ENCODE peak calls at places on chromosome X, in eight cellular contexts. One of them, this sample, is unnamed. For H3K9me3, the result is how much of the 10 kb centered on the place peaks cover.

GRCh38 chrX:46168254-46168653 is 377.0 kb downstream of the ZNF674 start:
- DNase-seq in H9: no peak
- DNase-seq in transverse colon: no peak
- DNase-seq in kidney: no peak
- DNase-seq in K562: no peak
- DNase-seq in keratinocyte: no peak
- DNase-seq in heart right ventricle: no peak
- DNase-seq in sigmoid colon: no peak
- DNase-seq in this sample: no peak

GRCh38 chrX:140815868-140816267 is 106.3 kb downstream of the LINC00632 start:
- DNase-seq in K562: no peak
- DNase-seq in kidney: no peak
- DNase-seq in heart right ventricle: no peak
- DNase-seq in transverse colon: no peak
- DNase-seq in sigmoid colon: no peak
- DNase-seq in keratinocyte: peak
- DNase-seq in H9: no peak
- DNase-seq in this sample: no peak

GRCh38 chrX:24020280-24020876 is 6.6 kb downstream of the KLHL15 start:
- DNase-seq in keratinocyte: no peak
- DNase-seq in sigmoid colon: no peak
- DNase-seq in kidney: no peak
- DNase-seq in heart right ventricle: no peak
- DNase-seq in transverse colon: no peak
- DNase-seq in K562: no peak
- DNase-seq in H9: no peak
- DNase-seq in this sample: no peak

GRCh38 chrX:3184176-3184930 is 143.1 kb downstream of the ARSF start:
- DNase-seq in kidney: no peak
- DNase-seq in keratinocyte: no peak
- DNase-seq in heart right ventricle: no peak
- DNase-seq in H9: no peak
- DNase-seq in transverse colon: no peak
- DNase-seq in sigmoid colon: peak
- DNase-seq in K562: no peak
- DNase-seq in this sample: peak

GRCh38 chrX:154411981-154412340 is 622 bp downstream of the TAFAZZIN start:
- DNase-seq in H9: peak
- DNase-seq in kidney: peak
- DNase-seq in transverse colon: peak
- DNase-seq in keratinocyte: no peak
- DNase-seq in heart right ventricle: peak
- DNase-seq in sigmoid colon: peak
- DNase-seq in K562: peak
- DNase-seq in this sample: no peak

GRCh38 chrX:40383969-40384368 is 196.8 kb upstream of the ATP6AP2 start:
- DNase-seq in transverse colon: no peak
- DNase-seq in K562: no peak
- DNase-seq in heart right ventricle: no peak
- DNase-seq in keratinocyte: no peak
- DNase-seq in kidney: no peak
- DNase-seq in sigmoid colon: no peak
- DNase-seq in H9: no peak
- DNase-seq in this sample: no peak

GRCh38 chrX:142156567-142156966 is 48.5 kb downstream of the MAGEC2 start:
- DNase-seq in heart right ventricle: no peak
- DNase-seq in H9: peak
- DNase-seq in K562: no peak
- DNase-seq in transverse colon: no peak
- DNase-seq in sigmoid colon: no peak
- DNase-seq in kidney: no peak
- DNase-seq in keratinocyte: no peak
- DNase-seq in this sample: no peak

GRCh38 chrX:130789793-130790192 is 113.2 kb downstream of the ENOX2 start:
- DNase-seq in sigmoid colon: no peak
- DNase-seq in kidney: no peak
- DNase-seq in transverse colon: no peak
- DNase-seq in heart right ventricle: no peak
- DNase-seq in keratinocyte: no peak
- DNase-seq in K562: no peak
- DNase-seq in H9: no peak
- DNase-seq in this sample: no peak

GRCh38 chrX:151675121-151675746 is 20.0 kb upstream of the PRRG3 start:
- DNase-seq in kidney: no peak
- DNase-seq in heart right ventricle: no peak
- DNase-seq in K562: no peak
- DNase-seq in H9: no peak
- DNase-seq in transverse colon: no peak
- DNase-seq in keratinocyte: no peak
- DNase-seq in sigmoid colon: no peak
- DNase-seq in this sample: no peak

GRCh38 chrX:109747681-109748080 is 14.6 kb upstream of the ACSL4 start:
- DNase-seq in K562: no peak
- DNase-seq in H9: no peak
- DNase-seq in sigmoid colon: no peak
- DNase-seq in keratinocyte: no peak
- DNase-seq in heart right ventricle: no peak
- DNase-seq in transverse colon: no peak
- DNase-seq in kidney: no peak
- DNase-seq in this sample: no peak

GRCh38 chrX:98523026-98523425 is 1639.3 kb downstream of the RPA4 start:
- DNase-seq in kidney: no peak
- DNase-seq in K562: no peak
- DNase-seq in heart right ventricle: no peak
- DNase-seq in sigmoid colon: no peak
- DNase-seq in keratinocyte: no peak
- DNase-seq in transverse colon: no peak
- DNase-seq in H9: peak
- DNase-seq in this sample: no peak

GRCh38 chrX:40109288-40110008 is 11.7 kb upstream of the BCOR start:
- DNase-seq in kidney: peak
- DNase-seq in K562: peak
- DNase-seq in keratinocyte: no peak
- DNase-seq in sigmoid colon: peak
- DNase-seq in heart right ventricle: peak
- DNase-seq in transverse colon: peak
- DNase-seq in H9: peak
- DNase-seq in this sample: no peak

GRCh38 chrX:75623535-75623934 is 100.7 kb upstream of the ZDHHC15 start:
- DNase-seq in sigmoid colon: no peak
- DNase-seq in K562: no peak
- DNase-seq in kidney: no peak
- DNase-seq in transverse colon: no peak
- DNase-seq in H9: no peak
- DNase-seq in keratinocyte: no peak
- DNase-seq in heart right ventricle: no peak
- DNase-seq in this sample: no peak
- TF ChIP-seq CTCF in sigmoid colon: no peak
- TF ChIP-seq CTCF in K562: no peak
- TF ChIP-seq CTCF in kidney: peak
- TF ChIP-seq CTCF in transverse colon: no peak
- TF ChIP-seq CTCF in H9: peak
- TF ChIP-seq CTCF in keratinocyte: peak
- TF ChIP-seq CTCF in heart right ventricle: peak
- TF ChIP-seq CTCF in this sample: no peak

GRCh38 chrX:63744850-63745249 is 40.2 kb downstream of the ARHGEF9 start:
- DNase-seq in transverse colon: no peak
- DNase-seq in kidney: no peak
- DNase-seq in sigmoid colon: no peak
- DNase-seq in heart right ventricle: no peak
- DNase-seq in H9: no peak
- DNase-seq in K562: no peak
- DNase-seq in keratinocyte: no peak
- DNase-seq in this sample: no peak
- H3K9me3 ChIP-seq in transverse colon: under half
- H3K9me3 ChIP-seq in kidney: under half
- H3K9me3 ChIP-seq in sigmoid colon: under half
- H3K9me3 ChIP-seq in heart right ventricle: under half
- H3K9me3 ChIP-seq in H9: half or more
- H3K9me3 ChIP-seq in K562: under half
- H3K9me3 ChIP-seq in keratinocyte: under half
- H3K9me3 ChIP-seq in this sample: under half

DNA sequence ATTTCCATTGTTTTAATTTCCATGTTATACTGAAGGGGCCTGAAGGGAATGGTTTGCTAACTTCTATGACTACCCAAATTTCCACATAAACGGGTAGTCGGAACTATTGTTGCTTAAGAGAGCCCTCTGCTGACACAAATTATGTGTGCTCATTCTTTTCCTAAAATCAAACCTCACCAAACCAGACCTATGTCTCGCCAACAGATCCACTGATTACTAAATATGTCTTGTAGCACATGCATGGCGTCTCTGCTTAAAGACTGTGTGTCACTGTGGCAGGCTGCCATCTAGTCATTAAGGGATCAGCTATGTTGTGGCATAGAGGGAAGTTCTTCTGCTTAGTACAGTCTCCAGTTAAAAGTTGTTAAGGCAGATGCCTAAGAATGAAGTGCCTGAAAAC is 25.1 kb downstream of the PIR start:
- DNase-seq in heart right ventricle: no peak
- DNase-seq in kidney: no peak
- DNase-seq in H9: no peak
- DNase-seq in transverse colon: peak
- DNase-seq in sigmoid colon: no peak
- DNase-seq in K562: no peak
- DNase-seq in keratinocyte: no peak
- DNase-seq in this sample: peak
- TF ChIP-seq CTCF in heart right ventricle: peak
- TF ChIP-seq CTCF in kidney: peak
- TF ChIP-seq CTCF in H9: peak
- TF ChIP-seq CTCF in transverse colon: no peak
- TF ChIP-seq CTCF in sigmoid colon: peak
- TF ChIP-seq CTCF in K562: peak
- TF ChIP-seq CTCF in keratinocyte: peak
- TF ChIP-seq CTCF in this sample: peak

GRCh38 chrX:10120828-10121227 is 35.9 kb upstream of the CLCN4 start:
- DNase-seq in K562: no peak
- DNase-seq in heart right ventricle: no peak
- DNase-seq in sigmoid colon: no peak
- DNase-seq in H9: no peak
- DNase-seq in transverse colon: no peak
- DNase-seq in keratinocyte: no peak
- DNase-seq in kidney: no peak
- DNase-seq in this sample: no peak
- H3K9me3 ChIP-seq in K562: under half
- H3K9me3 ChIP-seq in heart right ventricle: under half
- H3K9me3 ChIP-seq in sigmoid colon: under half
- H3K9me3 ChIP-seq in H9: under half
- H3K9me3 ChIP-seq in transverse colon: under half
- H3K9me3 ChIP-seq in keratinocyte: under half
- H3K9me3 ChIP-seq in kidney: under half
- H3K9me3 ChIP-seq in this sample: under half

DNA sequence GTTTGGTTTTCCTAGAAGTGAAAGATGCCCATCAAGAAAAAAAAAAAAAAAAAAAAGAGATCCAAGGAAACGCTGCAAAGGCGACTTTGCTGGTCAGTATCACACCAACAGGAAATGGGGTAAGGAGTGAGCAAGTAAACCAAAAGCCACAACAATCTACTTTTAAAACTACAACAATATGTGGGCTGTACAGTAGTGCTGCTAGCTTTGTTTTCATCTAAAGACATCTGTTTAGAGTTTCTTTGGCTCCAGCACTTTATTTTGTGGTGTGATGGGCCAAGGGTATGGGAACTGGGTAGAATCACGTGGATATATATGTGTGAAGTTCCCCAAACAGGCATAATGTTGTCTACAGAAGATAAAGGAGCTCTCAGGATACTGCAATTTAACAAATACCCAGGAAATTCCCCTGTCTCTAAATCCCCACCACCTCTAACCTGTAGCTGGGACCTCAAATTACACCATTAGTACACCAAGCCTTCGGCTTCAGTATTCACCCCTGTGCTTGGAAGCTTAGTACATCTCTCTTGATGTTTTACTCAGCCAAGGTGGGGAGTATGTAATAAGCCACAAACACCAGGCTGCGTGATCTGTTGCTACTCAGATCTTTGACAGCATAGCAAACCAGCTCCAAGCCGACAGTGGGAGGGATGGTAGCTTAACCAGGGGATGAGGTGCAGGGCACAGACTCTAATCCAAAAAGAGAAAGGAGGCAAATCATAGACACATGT is 208.0 kb downstream of the HS6ST2 start:
- DNase-seq in K562: no peak
- DNase-seq in kidney: no peak
- DNase-seq in sigmoid colon: no peak
- DNase-seq in heart right ventricle: no peak
- DNase-seq in transverse colon: no peak
- DNase-seq in keratinocyte: no peak
- DNase-seq in H9: no peak
- DNase-seq in this sample: no peak
- TF ChIP-seq CTCF in K562: no peak
- TF ChIP-seq CTCF in kidney: no peak
- TF ChIP-seq CTCF in sigmoid colon: no peak
- TF ChIP-seq CTCF in heart right ventricle: no peak
- TF ChIP-seq CTCF in transverse colon: no peak
- TF ChIP-seq CTCF in keratinocyte: no peak
- TF ChIP-seq CTCF in H9: no peak
- TF ChIP-seq CTCF in this sample: no peak

DNA sequence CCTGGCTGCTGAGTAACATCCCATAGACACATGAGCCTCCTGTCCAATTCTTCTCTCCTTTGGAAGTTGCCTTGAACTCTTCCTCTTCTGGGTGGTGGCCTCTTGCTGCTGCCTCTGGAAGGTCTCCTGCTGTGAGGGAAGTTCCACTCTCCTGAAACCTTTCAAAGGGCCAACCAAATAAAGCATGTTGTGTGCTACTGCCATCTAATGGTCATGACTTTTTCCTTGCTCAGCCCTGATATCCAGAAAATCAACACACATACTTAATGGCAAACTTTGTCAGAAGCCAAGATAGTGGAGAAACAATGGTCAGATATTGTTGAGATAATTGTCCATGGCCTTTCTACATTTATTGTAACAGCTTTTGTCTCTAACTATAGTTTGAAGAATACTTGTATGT is 19.1 kb upstream of the ZXDA start:
- DNase-seq in transverse colon: no peak
- DNase-seq in heart right ventricle: no peak
- DNase-seq in keratinocyte: no peak
- DNase-seq in kidney: no peak
- DNase-seq in K562: no peak
- DNase-seq in sigmoid colon: no peak
- DNase-seq in H9: no peak
- DNase-seq in this sample: no peak
- H3K9me3 ChIP-seq in transverse colon: under half
- H3K9me3 ChIP-seq in heart right ventricle: under half
- H3K9me3 ChIP-seq in keratinocyte: under half
- H3K9me3 ChIP-seq in kidney: under half
- H3K9me3 ChIP-seq in K562: under half
- H3K9me3 ChIP-seq in sigmoid colon: under half
- H3K9me3 ChIP-seq in H9: half or more
- H3K9me3 ChIP-seq in this sample: under half

This sample was measured in AG04450.